ENCODE peak calls at places on chromosomes 4 and X, in eight cellular contexts. O, E, R, T, Q, C, B and M are unnamed samples. For H3K4me1, the result is how much of the 10 kb centered on the place peaks cover.

GRCh38 chr4:10117424-10118354 is 1.1 kb upstream of the WDR1 start:
- DNase-seq in B (no peak), E (peak), C (no peak), R (no peak), Q (peak), O (peak), T (no peak), M (no peak)

GRCh38 chrX:148310402-148311200 is 189.8 kb upstream of the AFF2 start:
- DNase-seq in O (no peak), R (no peak), E (peak), Q (peak), T (no peak), B (no peak), C (no peak), M (no peak)

GRCh38 chrX:109403927-109404326 is 78.0 kb downstream of the GUCY2F start:
- DNase-seq in C (no peak), B (no peak), R (no peak), E (no peak), Q (no peak), O (no peak), T (no peak), M (no peak)

GRCh38 chr4:25160714-25161598 is 707 bp upstream of the SEPSECS start:
- DNase-seq in R (peak), C (no peak), E (no peak), O (no peak), Q (no peak), B (no peak), T (peak), M (no peak)

GRCh38 chrX:155962906-155963305 is 34.6 kb upstream of the IL9R start:
- DNase-seq in O (no peak), R (no peak), E (no peak), Q (no peak), C (no peak), T (no peak), B (no peak), M (no peak)

GRCh38 chr4:19224820-19225219 is 1026.9 kb upstream of the SLIT2 start:
- DNase-seq in E (no peak), O (no peak), C (peak), R (peak), T (no peak), B (no peak), Q (no peak), M (no peak)

GRCh38 chrX:125205084-125205917 is 114.4 kb upstream of the TEX13C start:
- DNase-seq in C (no peak), Q (peak), E (no peak), B (no peak), O (peak), R (no peak), T (peak), M (no peak)

GRCh38 chrX:134949271-134949670 is 41.5 kb upstream of the SMIM10 start:
- DNase-seq in E (no peak), C (peak), Q (no peak), B (no peak), O (no peak), T (no peak), R (no peak), M (no peak)

GRCh38 chr4:140427919-140428471 is 547 bp upstream of the CLGN start:
- DNase-seq in E (no peak), T (no peak), C (peak), Q (no peak), R (no peak), B (no peak), O (no peak), M (no peak)

GRCh38 chr4:17280266-17280665 is 231.6 kb downstream of the QDPR start:
- DNase-seq in R (no peak), O (no peak), T (no peak), Q (no peak), E (no peak), B (no peak), C (no peak), M (no peak)

GRCh38 chrX:147736045-147736444 is 175.7 kb upstream of the FMR1 start:
- DNase-seq in O (no peak), R (no peak), Q (no peak), C (no peak), B (no peak), E (no peak), T (no peak), M (no peak)

GRCh38 chr4:14096406-14096965 is 469.0 kb upstream of the BOD1L1 start:
- DNase-seq in C (peak), O (no peak), T (no peak), R (peak), E (no peak), Q (no peak), B (no peak), M (no peak)

GRCh38 chr4:163595590-163595989 is 101.1 kb downstream of the TMA16 start:
- DNase-seq in B (no peak), O (no peak), C (no peak), Q (no peak), E (no peak), T (no peak), R (no peak), M (no peak)
- H3K4me1 ChIP-seq in B (under half), O (under half), C (under half), Q (under half), E (under half), T (under half), R (under half), M (under half)

GRCh38 chr4:84952776-84953175 is 13.7 kb downstream of the WDFY3 start:
- DNase-seq in E (no peak), B (no peak), R (no peak), O (no peak), Q (no peak), T (no peak), C (no peak), M (no peak)
- H3K4me1 ChIP-seq in E (under half), B (under half), R (under half), O (under half), Q (under half), T (half or more), C (under half), M (under half)

GRCh38 chr4:15649914-15650545 is 5.1 kb downstream of the FBXL5 start:
- DNase-seq in O (no peak), T (peak), R (peak), B (peak), E (peak), Q (peak), C (peak), M (no peak)

GRCh38 chr4:15652191-15652590 is 3.0 kb downstream of the FBXL5 start:
- DNase-seq in E (no peak), R (peak), C (peak), Q (no peak), B (no peak), O (no peak), T (no peak), M (no peak)

GRCh38 chr4:15653864-15654391 is 1.2 kb downstream of the FBXL5 start:
- DNase-seq in E (no peak), Q (no peak), O (no peak), B (no peak), T (no peak), C (peak), R (peak), M (no peak)

GRCh38 chr4:15653430-15653829 is 1.7 kb downstream of the FBXL5 start:
- DNase-seq in C (no peak), O (no peak), Q (no peak), R (peak), T (no peak), E (no peak), B (no peak), M (no peak)

DNA sequence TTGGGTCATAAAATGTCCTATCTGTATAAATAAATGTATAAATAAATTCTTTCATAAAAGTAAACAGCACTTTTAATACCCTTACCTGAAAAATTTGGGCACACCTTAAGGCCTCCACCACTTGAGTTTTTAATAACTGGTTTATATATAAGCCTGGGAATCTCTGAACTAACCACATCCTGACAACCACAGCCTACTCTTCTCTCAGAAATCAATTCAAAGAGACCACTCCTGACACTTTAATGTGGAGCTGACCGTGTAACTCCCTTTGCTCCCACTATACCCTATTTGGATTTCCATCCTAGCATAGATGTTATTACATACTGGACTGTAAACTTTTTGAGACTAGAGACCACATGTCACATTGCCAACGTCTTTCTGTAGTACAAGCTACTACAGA is 3.5 kb downstream of the FBXL5 start:
- DNase-seq in O (no peak), Q (no peak), T (no peak), E (peak), B (no peak), C (peak), R (peak), M (no peak)
- H3K4me1 ChIP-seq in O (under half), Q (half or more), T (half or more), E (half or more), B (under half), C (under half), R (half or more), M (half or more)

DNA sequence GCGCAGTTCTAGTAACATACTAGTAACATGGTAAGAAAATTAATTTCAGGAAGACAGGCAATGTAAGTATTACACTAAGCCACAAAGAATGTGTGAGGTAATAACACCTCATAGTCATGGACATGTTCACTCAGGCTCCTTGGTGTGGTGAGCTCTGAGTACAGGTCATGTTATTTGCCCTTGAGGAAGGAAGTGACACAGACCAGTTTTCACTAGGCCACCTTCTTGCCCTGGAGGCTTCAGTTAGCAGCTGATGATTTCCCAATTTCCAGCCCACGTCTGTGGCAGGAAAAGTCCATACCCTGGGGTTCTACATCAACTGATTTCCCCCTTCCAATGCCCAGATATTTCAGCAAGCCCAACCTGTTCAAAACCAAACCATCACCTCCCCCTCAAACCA is 6.7 kb downstream of the APOO start:
- DNase-seq in Q (no peak), R (peak), T (no peak), C (peak), B (no peak), O (no peak), E (no peak), M (no peak)
- H3K4me1 ChIP-seq in Q (under half), R (under half), T (under half), C (under half), B (under half), O (under half), E (under half), M (under half)

GRCh38 chrX:13120017-13120416 is 75.6 kb upstream of the FAM9C start:
- DNase-seq in C (peak), T (peak), B (no peak), Q (no peak), O (peak), R (no peak), E (no peak), M (no peak)

GRCh38 chrX:13121020-13121419 is 76.6 kb upstream of the FAM9C start:
- DNase-seq in C (no peak), E (no peak), B (no peak), R (no peak), T (no peak), Q (no peak), O (no peak), M (no peak)

GRCh38 chrX:13123247-13123856 is 78.9 kb upstream of the FAM9C start:
- DNase-seq in O (no peak), R (no peak), E (no peak), C (no peak), B (no peak), T (no peak), Q (no peak), M (no peak)

GRCh38 chrX:13115457-13115856 is 71.0 kb upstream of the FAM9C start:
- DNase-seq in E (no peak), T (no peak), B (no peak), R (no peak), C (no peak), Q (no peak), O (no peak), M (no peak)

DNA sequence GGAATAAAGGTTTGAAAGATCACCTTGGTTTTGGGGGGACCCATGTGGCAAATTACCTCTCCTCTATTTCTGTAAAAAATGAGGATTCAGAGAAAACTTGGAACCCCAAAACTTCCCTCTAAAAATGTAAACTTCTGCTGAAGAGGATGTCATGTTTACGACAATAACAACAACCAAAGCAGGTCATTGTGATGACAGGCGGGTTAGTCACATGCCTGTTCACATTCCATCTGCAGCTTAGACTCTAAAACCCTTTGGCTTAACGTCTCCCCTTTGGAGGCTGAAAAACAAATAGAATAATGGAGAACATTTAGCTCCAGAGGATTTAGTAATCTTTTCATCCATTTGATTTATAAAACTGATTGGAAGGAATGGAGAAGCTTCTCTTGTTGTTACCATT is 75.0 kb upstream of the FAM9C start:
- DNase-seq in C (peak), B (no peak), T (no peak), R (no peak), E (no peak), O (no peak), Q (no peak), M (no peak)
- H3K4me1 ChIP-seq in C (under half), B (under half), T (under half), R (under half), E (under half), O (under half), Q (under half), M (under half)

GRCh38 chr4:113579360-113579759 is 182.2 kb downstream of the CAMK2D start:
- DNase-seq in R (no peak), T (no peak), Q (no peak), C (no peak), E (no peak), B (no peak), O (no peak), M (no peak)

GRCh38 chr4:113575391-113575790 is 186.1 kb downstream of the CAMK2D start:
- DNase-seq in B (no peak), E (no peak), O (no peak), Q (no peak), R (peak), C (peak), T (no peak), M (no peak)

GRCh38 chr4:113576947-113577678 is 184.4 kb downstream of the CAMK2D start:
- DNase-seq in R (no peak), B (no peak), T (no peak), E (no peak), Q (no peak), C (no peak), O (no peak), M (no peak)

GRCh38 chr4:113572620-113573019 is 188.9 kb downstream of the CAMK2D start:
- DNase-seq in E (no peak), R (no peak), C (no peak), T (no peak), B (no peak), Q (no peak), O (no peak), M (no peak)

GRCh38 chr4:113574636-113575103 is 186.9 kb downstream of the CAMK2D start:
- DNase-seq in B (no peak), Q (no peak), T (no peak), E (no peak), R (peak), C (peak), O (no peak), M (no peak)
- H3K4me1 ChIP-seq in B (under half), Q (under half), T (under half), E (under half), R (under half), C (under half), O (under half), M (under half)